ENCODE peak calls at places on chromosomes 12 and 14, in five cellular contexts. U, N, S, Q and P are unnamed samples.

GRCh38 chr12:132641811-132642650 is 23.5 kb downstream of the P2RX2 start:
- DNase-seq in Q (no peak), U (no peak), S (no peak), N (no peak), P (no peak)

GRCh38 chr12:43348221-43348620 is 203.8 kb downstream of the ADAMTS20 start:
- DNase-seq in Q (no peak), N (no peak), U (no peak), S (no peak), P (no peak)

GRCh38 chr12:131783915-131784541 is 44.2 kb upstream of the MMP17 start:
- DNase-seq in S (no peak), N (peak), U (peak), Q (peak), P (peak)

GRCh38 chr14:70934502-70935134 is 27.4 kb downstream of the PCNX1 start:
- DNase-seq in N (no peak), Q (peak), U (peak), S (no peak), P (peak)

GRCh38 chr12:80512781-80513180 is 68.7 kb downstream of the PTPRQ start:
- DNase-seq in Q (no peak), S (no peak), N (peak), U (no peak), P (no peak)

GRCh38 chr14:77459072-77459723 is 1.3 kb downstream of the AHSA1 start:
- DNase-seq in U (peak), S (peak), N (peak), Q (peak), P (peak)

GRCh38 chr12:101695698-101696097 is 1.7 kb upstream of the CHPT1 start:
- DNase-seq in Q (no peak), U (no peak), S (no peak), N (no peak), P (no peak)

GRCh38 chr14:89466460-89466859 is 49.4 kb upstream of the FOXN3 start:
- DNase-seq in S (no peak), Q (no peak), U (no peak), N (peak), P (no peak)

GRCh38 chr14:81728447-81728846 is 194.8 kb upstream of the SEL1L start:
- DNase-seq in S (no peak), U (no peak), Q (no peak), N (no peak), P (no peak)

GRCh38 chr12:77488041-77488620 is 342.6 kb upstream of the NAV3 start:
- DNase-seq in Q (peak), U (peak), N (no peak), S (no peak), P (peak)

GRCh38 chr14:57317248-57317833 is 48.6 kb downstream of the AP5M1 start:
- DNase-seq in Q (peak), S (no peak), U (peak), N (peak), P (peak)

GRCh38 chr12:51192284-51192671 is 19.3 kb upstream of the TFCP2 start:
- DNase-seq in S (no peak), N (no peak), Q (no peak), U (no peak), P (no peak)

GRCh38 chr12:69545081-69545480 is 40.2 kb upstream of the CCT2 start:
- DNase-seq in S (no peak), N (no peak), U (no peak), Q (no peak), P (no peak)

GRCh38 chr12:132477703-132478432 is 12.1 kb upstream of the FBRSL1 start:
- DNase-seq in N (no peak), Q (no peak), S (no peak), U (no peak), P (no peak)

GRCh38 chr12:29889737-29890136 is 106.0 kb upstream of the TMTC1 start:
- DNase-seq in Q (no peak), N (peak), U (peak), S (no peak), P (no peak)

GRCh38 chr12:9066755-9067433 is 48.8 kb downstream of the A2M start:
- DNase-seq in S (no peak), U (no peak), N (no peak), Q (no peak), P (no peak)

GRCh38 chr14:60720391-60720790 is 3.8 kb downstream of the SIX4 start:
- DNase-seq in N (no peak), U (no peak), S (no peak), Q (no peak), P (no peak)

GRCh38 chr12:64694130-64695078 is 64.8 kb downstream of the GNS start:
- DNase-seq in N (peak), Q (no peak), S (no peak), U (no peak), P (no peak)

GRCh38 chr12:2877959-2878732 is 1.1 kb downstream of the RHNO1 start:
- DNase-seq in S (no peak), Q (no peak), N (peak), U (peak), P (no peak)

GRCh38 chr14:82710257-82710841 is 1176.7 kb upstream of the SEL1L start:
- DNase-seq in N (peak), Q (peak), U (peak), S (no peak), P (no peak)

GRCh38 chr14:80202888-80203562 is 8.3 kb downstream of the DIO2 start:
- DNase-seq in S (no peak), U (no peak), N (peak), Q (no peak), P (no peak)

GRCh38 chr14:63268746-63269145 is 50.0 kb downstream of the GPHB5 start:
- DNase-seq in S (no peak), U (no peak), N (no peak), Q (no peak), P (no peak)

GRCh38 chr14:35669782-35670181 is 135.8 kb downstream of the INSM2 start:
- DNase-seq in U (peak), N (no peak), Q (peak), S (no peak), P (peak)

GRCh38 chr14:61537567-61538463 is 157.5 kb upstream of the HIF1A start:
- DNase-seq in Q (no peak), N (peak), S (no peak), U (peak), P (no peak)

GRCh38 chr14:63857467-63858030 is 4.7 kb downstream of the SYNE2 start:
- DNase-seq in N (no peak), U (no peak), Q (no peak), S (no peak), P (no peak)

GRCh38 chr12:12072064-12072760 is 1.5 kb downstream of the BCL2L14 start:
- DNase-seq in Q (no peak), U (no peak), N (peak), S (no peak), P (no peak)
- H3K4me3 ChIP-seq in Q (no peak), U (no peak), N (no peak), S (peak), P (no peak)

DNA sequence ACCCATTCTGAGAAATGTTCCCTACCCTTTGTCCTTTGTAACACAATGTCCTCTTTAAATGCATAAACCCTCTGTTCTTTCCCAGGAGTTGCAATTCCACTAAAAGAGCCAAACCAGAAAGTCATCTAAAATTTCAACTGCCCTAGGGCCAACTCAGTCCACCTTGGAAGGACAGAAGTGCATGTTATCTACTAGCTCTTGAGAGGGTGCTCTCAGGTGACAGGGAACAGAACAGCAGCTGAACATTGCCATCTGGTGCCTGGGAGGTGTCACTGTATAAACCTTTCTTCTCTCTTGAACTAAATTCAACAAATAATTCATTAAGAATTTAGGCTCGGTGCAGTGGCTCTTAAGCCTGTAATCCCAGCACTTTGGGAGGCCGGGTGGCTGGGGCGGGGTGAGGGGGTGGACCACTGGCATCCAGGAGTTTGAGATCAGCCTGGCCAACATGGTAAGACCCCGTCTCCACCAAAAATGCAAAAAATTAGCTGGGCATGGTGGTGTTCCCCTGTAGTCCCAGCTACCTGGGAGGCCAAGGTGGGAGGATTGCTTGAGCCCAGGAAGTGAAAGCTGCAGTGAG is 10.3 kb upstream of the FERMT2 start:
- DNase-seq in Q (peak), S (no peak), U (no peak), N (peak), P (no peak)
- TF ChIP-seq CTCF in Q (peak), S (peak), U (peak), N (peak), P (peak)

DNA sequence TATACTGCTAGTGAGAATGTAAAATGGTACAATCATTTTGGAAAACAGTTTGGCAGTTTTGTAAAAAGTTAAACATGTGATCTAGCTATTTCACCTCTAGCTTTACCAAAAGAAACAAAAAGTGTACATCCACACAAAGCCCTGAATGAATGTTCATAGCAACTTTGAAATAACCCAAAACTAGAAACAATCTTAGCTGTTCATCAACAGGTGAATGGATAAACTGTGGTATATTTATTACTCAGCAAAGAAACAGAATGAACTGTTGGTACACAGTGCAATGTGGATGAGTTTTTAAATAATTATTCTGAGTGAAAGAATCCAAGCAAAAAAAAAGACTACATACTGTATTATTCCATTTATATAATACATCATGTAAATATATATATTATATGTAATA is 36.3 kb downstream of the TPCN1 start:
- DNase-seq in S (no peak), Q (no peak), N (no peak), U (no peak), P (no peak)
- H3K4me3 ChIP-seq in S (no peak), Q (no peak), N (no peak), U (no peak), P (no peak)

GRCh38 chr12:57896139-57896436 is 45.3 kb upstream of the ATP23 start:
- DNase-seq in S (no peak), N (no peak), U (no peak), Q (no peak), P (no peak)
- TF ChIP-seq CTCF in S (no peak), N (no peak), U (peak), Q (no peak), P (no peak)

GRCh38 chr12:114691196-114691595 is 7.2 kb upstream of the TBX3 start:
- DNase-seq in Q (no peak), U (no peak), S (no peak), N (peak), P (no peak)

GRCh38 chr12:114690267-114691135 is 6.5 kb upstream of the TBX3 start:
- DNase-seq in U (no peak), S (no peak), N (peak), Q (no peak), P (no peak)

GRCh38 chr12:114693532-114693931 is 9.6 kb upstream of the TBX3 start:
- DNase-seq in S (no peak), U (no peak), N (no peak), Q (no peak), P (no peak)

GRCh38 chr12:114692558-114693531 is 8.9 kb upstream of the TBX3 start:
- DNase-seq in N (peak), S (no peak), Q (no peak), U (no peak), P (no peak)

DNA sequence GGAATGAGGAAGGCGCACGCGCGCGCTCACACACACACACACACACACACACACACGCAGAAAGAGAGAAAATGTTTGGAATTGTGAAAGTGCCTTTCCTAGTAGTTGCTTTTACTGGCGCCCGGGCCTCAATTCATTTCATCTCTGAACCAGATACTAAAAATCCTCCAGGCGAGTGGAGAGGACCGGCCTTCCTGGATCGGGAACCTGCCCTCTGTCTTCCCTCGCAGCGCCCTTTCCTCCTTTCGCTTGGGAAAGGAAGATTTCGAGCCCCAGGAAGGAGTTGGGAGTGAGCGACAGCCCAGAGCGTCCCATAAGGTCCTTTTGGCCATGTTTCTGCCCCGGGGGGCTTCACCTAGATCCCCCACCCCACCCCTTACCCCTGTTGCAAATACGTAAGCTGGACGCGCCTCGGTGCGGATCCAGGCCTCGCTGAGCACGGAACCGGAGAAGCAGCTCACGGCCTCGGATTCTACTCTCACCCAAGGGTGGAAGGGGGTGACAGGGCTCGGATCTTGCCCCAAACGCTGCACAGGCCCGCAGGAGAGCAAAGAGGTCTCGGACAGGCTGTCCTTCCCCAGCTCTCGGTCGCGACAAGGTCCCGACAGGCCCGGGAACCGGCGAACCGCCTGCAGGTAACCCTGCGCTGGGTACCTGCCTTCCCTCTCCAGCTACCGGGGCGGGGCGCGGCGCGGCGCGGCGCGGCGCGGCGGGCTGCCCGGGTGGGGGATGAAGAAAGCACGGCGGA is 8.0 kb upstream of the TBX3 start:
- DNase-seq in N (peak), S (no peak), Q (no peak), U (no peak), P (no peak)
- H3K4me3 ChIP-seq in N (peak), S (peak), Q (peak), U (peak), P (peak)

DNA sequence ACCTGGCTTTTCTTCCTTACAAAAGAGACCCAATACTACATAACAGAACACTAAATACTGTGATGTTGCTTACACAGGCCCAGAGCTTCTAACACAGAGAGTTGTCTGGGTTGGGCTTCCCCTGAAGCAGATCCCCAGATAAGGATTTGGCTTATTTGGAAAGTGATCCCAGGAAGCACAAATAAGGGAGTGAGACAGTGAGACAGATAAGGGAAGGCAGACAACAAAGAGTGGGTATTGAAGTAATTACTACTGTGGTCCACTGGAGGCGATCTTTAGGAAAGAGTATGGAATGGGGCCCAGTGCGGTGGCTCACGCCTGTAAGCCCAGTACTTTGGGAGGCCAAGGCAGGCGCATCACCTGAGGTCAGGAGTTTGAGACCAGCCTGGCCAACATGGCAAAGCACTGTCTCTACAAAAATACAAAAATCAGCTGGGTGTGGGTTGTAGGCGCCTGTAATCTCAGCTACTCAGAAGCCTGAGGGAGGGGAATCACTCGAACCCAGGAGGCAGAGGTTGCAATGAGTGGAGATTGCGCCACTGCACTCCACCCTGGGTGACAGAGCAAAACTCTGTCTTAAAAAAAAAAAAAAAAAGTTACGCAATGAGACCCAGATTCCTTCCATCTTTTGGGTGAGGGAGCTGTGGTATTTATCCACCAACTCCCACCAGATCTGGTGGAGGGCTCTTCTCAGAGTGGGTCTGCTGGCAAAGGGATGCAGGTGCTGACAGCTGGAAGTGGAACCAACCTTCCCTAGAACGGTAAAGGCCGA is 10.2 kb upstream of the C12orf43 start:
- DNase-seq in N (peak), Q (no peak), S (no peak), U (no peak), P (no peak)
- TF ChIP-seq CTCF in N (peak), Q (no peak), S (no peak), U (no peak), P (no peak)

GRCh38 chr12:95694148-95694547 is 96.4 kb downstream of the NTN4 start:
- DNase-seq in Q (no peak), N (peak), S (no peak), U (no peak), P (no peak)

GRCh38 chr12:95690861-95691635 is 99.5 kb downstream of the NTN4 start:
- DNase-seq in U (no peak), N (no peak), Q (no peak), S (no peak), P (no peak)

GRCh38 chr12:95687937-95688336 is 102.6 kb downstream of the NTN4 start:
- DNase-seq in Q (no peak), U (no peak), N (no peak), S (no peak), P (no peak)

GRCh38 chr12:95695741-95696140 is 94.8 kb downstream of the NTN4 start:
- DNase-seq in S (no peak), N (no peak), Q (no peak), U (no peak), P (no peak)

GRCh38 chr12:95693689-95694088 is 96.9 kb downstream of the NTN4 start:
- DNase-seq in U (no peak), N (no peak), Q (no peak), S (no peak), P (no peak)
- H3K4me3 ChIP-seq in U (no peak), N (no peak), Q (no peak), S (no peak), P (no peak)

GRCh38 chr12:121843236-121843982 is 15.2 kb downstream of the HPD start:
- DNase-seq in S (no peak), Q (no peak), U (no peak), N (peak), P (no peak)

GRCh38 chr12:121838096-121838495 is 20.6 kb downstream of the HPD start:
- DNase-seq in S (no peak), Q (no peak), U (no peak), N (peak), P (no peak)

GRCh38 chr12:121837680-121838079 is 21.0 kb downstream of the HPD start:
- DNase-seq in U (no peak), N (no peak), S (no peak), Q (no peak), P (no peak)

GRCh38 chr12:121839993-121840761 is 18.5 kb downstream of the HPD start:
- DNase-seq in U (no peak), N (no peak), Q (no peak), S (no peak), P (no peak)

GRCh38 chr12:121839106-121839992 is 19.3 kb downstream of the HPD start:
- DNase-seq in U (peak), Q (peak), S (peak), N (peak), P (peak)
- TF ChIP-seq CTCF in U (peak), Q (peak), S (no peak), N (peak), P (peak)